ENCODE peak calls at places on chromosomes 1 and 21, in four cellular contexts. W is left ventricle myocardium inferior, E is upper lobe of right lung, Z is transverse colon. T is an unnamed sample.
A peak's percentile ranks its signal among the peaks of the same experiment; 100 is the strongest.

GRCh38 chr1:26336477-26337205 is 17.3 kb downstream of the CRYBG2 start:
- DNase-seq in W (peak; percentile 70), Z (peak; percentile 96), E (peak; percentile 95), T (no peak)

GRCh38 chr1:27503961-27504587 is 14.1 kb upstream of the WASF2 start:
- DNase-seq in E (no peak), W (no peak), Z (no peak), T (no peak)

GRCh38 chr21:36628096-36628495 is 70.8 kb upstream of the SIM2 start:
- DNase-seq in Z (no peak), W (no peak), E (no peak), T (no peak)

GRCh38 chr1:193741228-193741627 is 554.8 kb upstream of the B3GALT2 start:
- DNase-seq in Z (no peak), W (no peak), E (no peak), T (no peak)

GRCh38 chr1:237713886-237714285 is 176.8 kb downstream of the ZP4 start:
- DNase-seq in E (no peak), Z (no peak), W (no peak), T (no peak)

GRCh38 chr1:61104213-61104612 is 21.9 kb downstream of the NFIA start:
- DNase-seq in E (no peak), W (no peak), Z (no peak), T (no peak)

GRCh38 chr1:174836543-174836942 is 163.2 kb upstream of the CACYBP start:
- DNase-seq in E (no peak), W (no peak), Z (no peak), T (no peak)

GRCh38 chr1:17470021-17470799 is 30.7 kb upstream of the RCC2 start:
- DNase-seq in W (no peak), Z (no peak), E (no peak), T (no peak)

GRCh38 chr21:38984568-38984967 is 178.8 kb downstream of the ETS2 start:
- DNase-seq in E (no peak), Z (no peak), W (no peak), T (no peak)

GRCh38 chr21:38985423-38986378 is 180.0 kb downstream of the ETS2 start:
- DNase-seq in W (peak; percentile 72), Z (peak; percentile 59), E (peak; percentile 79), T (no peak)

GRCh38 chr21:38986460-38987395 is 181.0 kb downstream of the ETS2 start:
- DNase-seq in E (no peak), W (no peak), Z (no peak), T (no peak)

GRCh38 chr21:38983560-38983959 is 177.8 kb downstream of the ETS2 start:
- DNase-seq in E (no peak), W (no peak), Z (no peak), T (no peak)

DNA sequence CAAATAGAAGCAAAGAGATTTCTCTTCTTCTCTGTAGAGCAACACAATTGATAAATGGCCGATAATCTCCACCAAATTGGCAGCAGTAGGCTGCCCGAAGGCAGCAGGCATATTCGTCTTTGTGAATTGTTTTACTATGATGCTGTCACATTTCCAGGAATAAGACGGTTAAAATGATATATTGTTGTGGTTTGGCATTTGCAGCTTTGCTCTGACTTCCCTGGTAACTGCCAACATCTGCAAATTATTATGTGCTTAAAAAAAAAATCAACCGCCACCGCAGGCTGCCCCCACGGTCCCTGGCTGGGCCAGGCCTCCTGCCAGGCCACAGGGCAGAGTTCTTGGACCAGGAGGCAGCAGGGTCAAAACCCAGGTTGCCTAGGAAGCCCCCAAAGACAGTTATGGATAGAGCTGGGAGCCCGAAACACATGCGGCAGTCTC is 179.3 kb downstream of the ETS2 start:
- DNase-seq in W (no peak), Z (no peak), E (no peak), T (no peak)
- H3K4me3 ChIP-seq in W (no peak overlapping the region), Z (no peak overlapping the region), E (no peak overlapping the region), T (no peak overlapping the region)

DNA sequence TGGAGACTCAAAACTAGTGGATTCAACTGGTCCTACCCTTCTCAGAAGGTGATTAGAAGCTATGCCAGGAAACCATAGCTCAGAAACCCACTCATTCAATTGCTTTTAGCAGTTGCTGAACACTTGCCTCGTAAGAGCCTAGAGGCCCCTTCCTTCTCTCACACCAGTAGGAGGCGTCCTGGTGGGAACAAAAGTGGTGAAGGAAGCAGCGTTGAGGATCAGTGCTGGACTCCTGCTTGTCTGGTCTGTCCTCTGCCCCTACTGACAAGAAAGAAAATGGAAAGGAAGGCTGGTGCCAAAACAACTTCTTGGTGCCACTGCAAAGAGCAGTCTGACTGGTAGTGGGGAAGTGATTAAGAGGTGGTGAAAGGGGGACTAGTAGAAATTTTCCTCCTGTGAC is 269.7 kb downstream of the LMO4 start:
- DNase-seq in E (no peak), Z (no peak), W (no peak), T (no peak)
- TF ChIP-seq CTCF in E (no peak), Z (no peak), W (no peak), T (no peak)

DNA sequence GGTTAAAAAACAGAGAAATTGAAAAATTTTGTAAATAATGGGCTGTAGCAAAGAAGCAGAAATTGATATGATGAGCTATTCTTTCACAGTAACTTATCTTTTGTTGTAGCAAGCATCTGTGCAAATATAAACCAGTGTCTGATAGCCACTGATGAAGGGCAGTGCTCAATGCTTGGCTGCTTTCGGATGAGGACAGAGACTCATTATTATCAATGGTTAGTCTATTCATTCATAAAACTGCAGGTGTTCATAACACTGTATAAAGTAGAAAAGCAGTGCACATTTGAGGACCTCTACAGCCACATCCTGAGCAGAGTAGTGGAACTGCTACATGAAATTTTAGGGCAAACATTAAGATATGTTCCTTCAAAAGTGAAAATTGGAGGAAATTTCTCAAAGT is 107.2 kb downstream of the FAF1 start:
- DNase-seq in E (no peak), Z (no peak), W (no peak), T (no peak)
- H3K4me3 ChIP-seq in E (no peak overlapping the region), Z (no peak overlapping the region), W (no peak overlapping the region), T (no peak overlapping the region)

DNA sequence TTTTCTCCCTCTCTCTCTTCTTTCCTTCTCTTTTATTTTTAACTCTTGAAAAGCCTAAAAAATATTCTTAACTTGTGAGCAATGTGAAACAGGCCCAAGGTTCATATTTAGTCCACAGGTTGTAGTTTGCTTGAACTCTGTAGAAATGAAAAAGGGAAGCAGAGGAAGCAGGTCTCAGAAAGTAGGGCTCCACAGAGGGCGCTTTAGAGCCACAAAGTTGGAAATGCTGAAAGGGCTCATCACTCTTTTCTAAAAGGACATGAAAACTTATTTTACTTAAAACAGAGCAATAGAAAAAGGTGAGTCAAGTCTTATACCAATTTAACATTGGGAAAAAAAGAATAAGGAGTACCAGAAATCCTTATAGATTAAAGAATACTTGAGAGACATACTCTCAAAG is 247.0 kb downstream of the USP25 start:
- DNase-seq in W (no peak), Z (no peak), E (no peak), T (no peak)
- TF ChIP-seq CTCF in W (peak; percentile 12), Z (no peak), E (peak; percentile 9), T (peak; percentile 41)

DNA sequence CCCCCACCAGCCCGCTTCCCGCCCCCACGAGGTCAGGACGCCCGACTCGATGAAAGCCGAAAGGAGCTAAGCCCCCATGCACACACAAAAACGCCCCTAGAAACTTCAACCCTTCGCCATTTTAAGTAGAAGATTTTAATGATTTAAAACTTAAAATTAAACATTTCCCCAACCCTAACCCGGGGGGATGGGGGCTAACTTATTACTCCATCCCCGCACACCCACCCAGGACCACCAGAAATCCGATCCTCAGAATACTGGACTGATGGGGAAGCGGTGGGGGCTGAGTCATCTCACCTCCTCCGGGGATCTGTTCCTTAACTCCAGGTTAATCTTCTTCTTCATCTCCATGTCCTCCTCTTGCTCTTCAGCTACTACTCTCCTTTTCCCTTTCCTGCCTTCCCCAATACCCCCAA is 468 bp downstream of the ANP32E start:
- DNase-seq in E (no peak), W (no peak), Z (peak; percentile 22), T (no peak)
- H3K4me3 ChIP-seq in E (peak overlapping the region; percentile 84), W (peak overlapping the region; percentile 99), Z (peak overlapping the region; percentile 99), T (peak overlapping the region; percentile 48)

GRCh38 chr1:230266456-230266855 is 159.7 kb downstream of the PGBD5 start:
- DNase-seq in E (peak; percentile 10), Z (no peak), W (no peak), T (no peak)

GRCh38 chr1:230270940-230271325 is 155.2 kb downstream of the PGBD5 start:
- DNase-seq in Z (no peak), W (no peak), E (no peak), T (peak; percentile 13)

GRCh38 chr1:230267338-230268065 is 158.6 kb downstream of the PGBD5 start:
- DNase-seq in Z (no peak), E (peak; percentile 55), W (no peak), T (peak; percentile 65)

GRCh38 chr1:230270185-230270939 is 155.8 kb downstream of the PGBD5 start:
- DNase-seq in E (no peak), Z (no peak), W (no peak), T (no peak)

DNA sequence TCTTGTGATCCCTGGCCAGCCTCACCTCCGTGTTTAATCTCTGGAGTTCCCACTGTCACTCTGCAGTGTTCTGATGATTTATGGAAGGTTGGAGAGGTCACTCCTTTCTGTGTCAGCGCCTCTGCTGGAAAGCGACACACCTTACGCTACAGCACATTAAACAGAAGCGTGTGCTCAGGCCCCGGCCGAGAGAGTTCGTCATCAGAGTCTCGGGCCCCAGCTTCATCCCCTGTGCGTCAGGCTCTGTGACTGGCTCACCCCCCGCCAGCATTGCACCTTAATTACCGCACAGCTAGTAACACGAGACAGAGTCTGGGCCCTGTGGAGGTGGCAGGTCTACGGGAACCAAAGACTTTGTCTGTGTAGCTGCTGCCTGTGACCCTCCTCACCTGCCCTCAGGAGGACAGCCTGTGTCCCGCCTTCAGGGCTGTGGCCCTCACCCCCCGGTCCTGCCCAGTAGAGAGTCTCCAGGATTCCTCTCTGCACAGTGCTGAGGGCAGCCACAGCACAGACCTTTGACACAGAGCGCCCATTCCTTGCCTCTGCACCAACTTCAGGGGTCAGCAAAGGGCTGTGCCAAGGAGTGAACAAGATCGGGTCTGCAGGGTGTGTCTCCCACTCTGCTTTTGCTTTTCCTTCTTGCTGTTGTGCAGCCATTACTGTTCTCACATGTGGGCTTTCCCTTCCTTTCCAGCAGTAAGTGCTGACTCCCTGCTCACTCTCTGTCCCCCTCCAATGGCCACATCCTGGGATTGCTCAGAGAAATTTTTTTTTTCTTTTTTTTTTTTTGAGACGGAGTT is 157.6 kb downstream of the PGBD5 start:
- DNase-seq in W (no peak), Z (peak; percentile 73), E (peak; percentile 49), T (peak; percentile 67)
- TF ChIP-seq CTCF in W (peak; percentile 70), Z (peak; percentile 52), E (peak; percentile 50), T (peak; percentile 53)

GRCh38 chr1:147079400-147080012 is 92.8 kb downstream of the PRKAB2 start:
- DNase-seq in E (no peak), W (no peak), Z (no peak), T (no peak)
- H3K4me3 ChIP-seq in E (no peak overlapping the region), W (peak overlapping the region; percentile 34), Z (no peak overlapping the region), T (no peak overlapping the region)

DNA sequence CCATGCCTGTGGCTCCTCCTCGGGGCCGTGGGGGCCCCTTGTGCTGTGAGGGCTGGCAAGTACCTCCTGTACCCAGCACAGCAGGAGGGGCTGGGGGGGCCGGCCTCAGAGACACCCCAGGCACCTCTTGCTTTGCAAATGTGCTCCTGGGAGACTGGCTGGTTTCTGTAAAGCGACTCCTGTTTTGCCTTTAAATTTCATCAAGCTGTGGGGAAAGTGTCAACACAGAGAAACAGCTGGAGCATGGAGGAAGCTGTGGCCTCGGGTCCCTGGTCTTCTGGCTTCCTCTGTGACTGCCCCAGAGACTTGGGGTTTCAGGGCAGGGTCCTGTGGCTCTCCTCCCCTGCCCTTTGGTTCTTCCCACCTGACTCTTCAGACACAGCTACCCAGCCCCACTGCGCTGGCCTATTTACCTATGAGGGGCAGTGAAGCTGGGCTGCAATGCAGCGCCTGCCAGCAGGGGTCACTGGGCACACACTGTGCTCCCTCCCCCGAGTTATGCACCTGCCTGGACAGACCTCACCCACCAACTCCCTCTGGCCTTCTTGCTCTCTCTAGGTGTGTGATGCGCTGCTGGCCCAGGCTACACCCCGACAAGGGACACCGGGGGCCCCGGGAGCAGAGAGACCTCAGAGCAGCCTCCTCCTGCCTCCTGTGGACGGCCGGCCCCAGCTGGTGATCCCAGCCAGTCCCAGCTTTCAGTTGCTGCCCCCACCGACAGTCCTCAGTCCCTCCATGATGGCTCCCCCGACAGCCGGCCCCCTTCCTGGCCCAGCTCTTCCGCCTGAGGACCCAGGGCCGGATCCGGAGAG is 17.6 kb upstream of the PEX10 start:
- DNase-seq in E (no peak), W (no peak), Z (no peak), T (no peak)
- TF ChIP-seq CTCF in E (no peak), W (no peak), Z (no peak), T (no peak)